ENCODE peak calls at places on chromosomes 16 and 17, in six cellular contexts. N is uterus, J is sigmoid colon, W is endothelial cell of umbilical vein, E is stomach, F is A549. G is an unnamed sample.
A peak's percentile ranks its signal among the peaks of the same experiment; 100 is the strongest.

GRCh38 chr17:51461578-51462004 is 201.2 kb downstream of the UTP18 start:
- DNase-seq in F (peak; percentile 81), J (no peak), W (peak; percentile 37), N (no peak), E (peak; percentile 54), G (peak; percentile 55)

GRCh38 chr17:81239714-81240555 is 817 bp downstream of the NDUFAF8 start:
- DNase-seq in J (no peak), W (peak; percentile 33), F (peak; percentile 60), N (no peak), E (no peak), G (peak; percentile 60)

GRCh38 chr17:55423535-55423934 is 1.9 kb upstream of the MMD start:
- DNase-seq in J (no peak), N (no peak), E (no peak), W (no peak), F (no peak), G (no peak)

GRCh38 chr16:3963203-3963602 is 82.7 kb upstream of the CREBBP start:
- DNase-seq in N (no peak), F (no peak), W (no peak), E (no peak), J (no peak), G (no peak)

GRCh38 chr17:77774182-77774581 is 184.3 kb upstream of the TNRC6C start:
- DNase-seq in J (no peak), F (no peak), N (no peak), E (no peak), W (no peak), G (no peak)

GRCh38 chr16:88792668-88793587 is 7.9 kb upstream of the PIEZO1 start:
- DNase-seq in J (no peak), E (no peak), N (no peak), F (no peak), W (no peak), G (peak; percentile 56)

GRCh38 chr17:9054611-9055010 is 33.3 kb downstream of the NTN1 start:
- DNase-seq in F (no peak), E (no peak), J (no peak), N (no peak), W (no peak), G (no peak)

GRCh38 chr16:88558457-88559442 is 11.5 kb upstream of the ZC3H18 start:
- DNase-seq in J (peak; percentile 89), N (peak; percentile 59), E (peak; percentile 89), F (peak; percentile 69), W (peak; percentile 49), G (peak; percentile 72)

GRCh38 chr16:84397090-84397489 is 28.8 kb downstream of the ATP2C2 start:
- DNase-seq in E (no peak), J (no peak), W (no peak), N (no peak), F (no peak), G (peak; percentile 7)

GRCh38 chr16:25005445-25006306 is 9.5 kb downstream of the ARHGAP17 start:
- DNase-seq in N (no peak), F (no peak), E (no peak), J (no peak), W (no peak), G (peak; percentile 28)

GRCh38 chr17:77476920-77477805 is 336.4 kb downstream of the SEC14L1 start:
- DNase-seq in J (peak; percentile 97), E (peak; percentile 71), N (peak; percentile 84), F (no peak), W (peak; percentile 30), G (no peak)

GRCh38 chr16:11636172-11636721 is 32.0 kb upstream of the SNN start:
- DNase-seq in J (no peak), E (peak; percentile 79), N (no peak), F (no peak), W (no peak), G (no peak)

GRCh38 chr16:48276102-48276501 is 28.8 kb upstream of the ABCC11 start:
- DNase-seq in F (no peak), J (no peak), N (no peak), E (no peak), W (peak; percentile 86), G (no peak)

GRCh38 chr17:75996665-75997590 is 3.7 kb upstream of the CDK3 start:
- DNase-seq in E (peak; percentile 63), J (peak; percentile 68), W (no peak), F (no peak), N (no peak), G (no peak)

GRCh38 chr16:53898993-53899392 is 195.0 kb downstream of the FTO start:
- DNase-seq in J (no peak), E (no peak), F (no peak), W (no peak), N (no peak), G (no peak)

GRCh38 chr16:66580605-66581209 is 1.4 kb downstream of the CMTM2 start:
- DNase-seq in J (no peak), N (no peak), E (no peak), F (no peak), W (no peak), G (no peak)

GRCh38 chr16:82093901-82094300 is 58.8 kb downstream of the HSD17B2 start:
- DNase-seq in W (no peak), F (no peak), E (no peak), J (no peak), N (no peak), G (no peak)

GRCh38 chr16:2210386-2211365 is at the start of gene BRICD5:
- DNase-seq in F (no peak), N (no peak), E (no peak), J (no peak), W (no peak), G (no peak)
- TF ChIP-seq POLR2A in F (no peak), N (no peak), E (no peak), J (no peak), W (no peak), G (no peak)

DNA sequence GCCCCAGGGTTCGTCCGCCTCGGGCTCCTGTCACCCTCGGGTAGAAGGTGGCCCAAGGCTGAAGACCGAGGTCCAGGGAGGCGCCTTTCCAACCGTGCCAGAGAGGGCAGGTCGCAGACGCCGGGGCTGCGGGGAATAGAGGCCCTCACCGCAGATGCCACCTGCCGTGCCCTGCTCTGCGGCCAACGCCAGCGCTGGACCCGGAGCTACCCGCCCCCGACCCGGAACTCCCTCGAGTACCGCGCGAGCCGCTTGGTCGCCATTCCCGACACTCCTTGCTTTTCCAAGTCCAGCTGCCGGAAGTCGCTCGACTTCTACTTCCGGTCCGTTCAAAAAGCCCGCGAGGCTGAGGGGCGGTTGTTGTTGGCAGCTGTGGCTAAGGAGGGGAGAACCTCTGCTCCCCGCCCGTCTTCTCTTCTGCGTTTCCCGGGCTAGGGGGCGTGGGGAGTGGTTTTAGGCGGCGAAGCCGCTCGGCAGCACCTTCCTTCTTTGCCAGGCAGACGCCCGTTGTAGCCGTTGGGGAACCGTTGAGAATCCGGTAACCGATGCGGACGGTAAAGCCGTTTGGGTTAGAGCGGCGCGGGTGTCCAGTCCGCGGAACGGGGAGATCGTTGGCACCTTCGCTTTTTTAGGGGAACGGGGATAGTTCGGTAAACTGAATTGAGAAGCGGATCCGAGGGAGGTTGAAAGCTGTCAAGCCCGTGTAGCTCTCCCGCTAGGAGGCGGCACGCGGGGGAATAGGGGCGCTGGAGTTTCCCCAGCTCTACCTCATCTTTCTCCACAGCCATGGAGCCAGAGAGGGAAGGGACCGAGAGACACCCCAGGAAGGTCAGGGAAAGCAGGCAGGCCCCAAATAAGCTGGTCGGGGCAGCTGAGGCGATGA is at the start of the genes ERI2 and REXO5:
- DNase-seq in J (peak; percentile 95), E (peak; percentile 93), N (peak; percentile 88), W (peak; percentile 94), F (peak; percentile 89), G (peak; percentile 94)
- TF ChIP-seq POLR2A in J (peak; percentile 36), E (no peak), N (peak; percentile 41), W (peak; percentile 76), F (peak; percentile 76), G (peak; percentile 97)

GRCh38 chr17:1711804-1712203 is 1.6 kb upstream of the TLCD2 start:
- DNase-seq in N (no peak), F (no peak), W (no peak), J (no peak), E (no peak), G (no peak)

GRCh38 chr17:1709403-1709891 is 730 bp downstream of the TLCD2 start:
- DNase-seq in N (no peak), F (no peak), W (no peak), J (no peak), E (no peak), G (no peak)

GRCh38 chr17:1712271-1712670 is 2.1 kb upstream of the TLCD2 start:
- DNase-seq in J (no peak), F (no peak), E (no peak), N (no peak), W (no peak), G (no peak)

GRCh38 chr17:1710807-1711553 is 803 bp upstream of the TLCD2 start:
- DNase-seq in F (no peak), N (no peak), J (no peak), W (peak; percentile 21), E (no peak), G (no peak)

DNA sequence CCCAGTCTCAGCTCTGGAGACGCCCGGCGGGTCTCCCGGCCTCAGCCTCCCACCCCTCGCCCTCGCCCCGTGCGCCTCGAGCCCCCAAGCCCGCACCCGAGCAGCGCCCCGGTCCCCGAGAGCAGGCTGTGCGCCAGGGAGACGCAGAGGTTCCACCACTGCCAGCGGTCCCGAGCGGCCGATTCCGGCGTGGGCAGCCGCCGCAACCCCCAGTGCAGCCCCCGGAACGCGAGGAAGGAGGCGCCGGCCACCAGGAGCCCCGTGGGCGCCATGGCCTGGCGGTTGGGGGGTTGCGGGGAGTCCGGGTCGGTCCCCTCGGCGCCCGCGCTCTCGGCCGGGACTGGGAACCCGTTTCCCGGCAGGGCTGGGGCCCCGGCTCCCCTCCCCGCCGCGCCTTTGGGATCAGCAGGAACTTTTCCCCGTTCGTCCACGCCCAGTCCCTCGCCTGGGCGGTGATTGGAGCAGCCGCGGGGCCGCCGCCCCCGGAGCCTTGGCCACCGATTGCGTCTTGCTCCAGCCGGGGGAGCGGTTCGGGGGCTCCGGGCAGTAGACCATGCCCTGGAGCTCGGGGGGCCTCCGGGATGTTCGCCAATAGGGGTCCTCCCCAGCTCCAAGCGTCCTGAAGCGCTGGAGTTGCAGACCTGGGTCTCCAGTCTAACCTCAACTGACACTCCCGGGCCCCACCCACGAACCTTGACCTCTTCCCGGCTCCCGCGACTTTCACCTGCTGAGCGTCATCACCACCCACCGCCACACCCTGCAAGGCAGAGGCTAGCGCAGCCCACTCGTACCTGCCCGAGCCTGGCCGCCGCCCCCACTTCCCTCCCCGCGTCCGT is at the start of gene TLCD2:
- DNase-seq in F (peak; percentile 92), J (peak; percentile 91), N (peak; percentile 80), W (peak; percentile 62), E (peak; percentile 80), G (peak; percentile 29)
- TF ChIP-seq POLR2A in F (no peak), J (peak; percentile 58), N (peak; percentile 53), W (peak; percentile 77), E (no peak), G (no peak)

GRCh38 chr17:16944334-16945140 is 27.4 kb downstream of the TNFRSF13B start:
- DNase-seq in W (no peak), E (peak; percentile 18), J (peak; percentile 46), N (no peak), F (no peak), G (no peak)
- TF ChIP-seq POLR2A in W (no peak), E (no peak), J (no peak), N (no peak), F (no peak), G (no peak)

DNA sequence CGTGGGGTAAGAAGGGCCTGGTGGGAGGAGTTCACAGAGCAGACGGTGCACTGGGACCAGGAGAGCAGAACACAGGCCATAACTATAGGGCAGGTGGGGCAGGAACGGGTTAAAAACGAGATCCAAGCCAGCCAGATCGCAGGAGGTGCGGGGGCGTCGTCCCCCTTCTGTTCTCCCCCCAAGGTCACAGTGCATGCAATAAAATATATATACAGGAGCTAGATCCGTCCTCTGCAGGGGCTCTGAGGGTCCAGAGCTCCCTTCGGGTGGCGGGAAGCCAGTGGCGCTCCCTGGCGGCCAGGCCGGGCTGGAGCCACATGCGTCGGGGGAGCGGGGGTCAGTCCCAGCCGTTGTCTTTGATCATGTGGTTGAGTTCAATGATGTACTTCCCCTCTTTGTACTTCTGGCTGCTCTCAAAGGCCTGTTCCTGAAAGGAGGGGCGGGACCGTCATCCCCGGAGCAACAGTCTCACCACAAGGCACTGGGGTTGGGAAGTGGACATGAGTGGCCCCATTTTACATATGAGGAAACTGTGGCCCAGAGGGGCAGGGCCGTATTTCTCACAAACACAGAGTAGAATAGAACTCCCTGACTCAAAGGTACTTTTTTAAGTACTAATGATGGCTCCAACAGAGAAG is 768 bp upstream of the TBX6 start:
- DNase-seq in N (peak; percentile 72), J (peak; percentile 90), E (peak; percentile 70), F (peak; percentile 96), W (peak; percentile 94), G (peak; percentile 75)
- TF ChIP-seq POLR2A in N (no peak), J (no peak), E (no peak), F (peak; percentile 27), W (peak; percentile 5), G (peak; percentile 41)